ENCODE peak calls at places on chromosomes 5 and 9, in four cellular contexts. G, W, I and A are unnamed samples.

GRCh38 chr9:124858330-124859046 is 3.3 kb downstream of the RPL35 start:
- DNase-seq in I (no peak), G (no peak), W (no peak), A (no peak)

GRCh38 chr5:119896851-119897536 is 267.6 kb downstream of the FAM170A start:
- DNase-seq in W (no peak), I (no peak), G (no peak), A (no peak)

GRCh38 chr9:131650254-131650653 is 89.6 kb downstream of the RAPGEF1 start:
- DNase-seq in W (peak), I (no peak), G (peak), A (peak)

GRCh38 chr9:127065592-127065991 is 56.8 kb downstream of the ANGPTL2 start:
- DNase-seq in G (peak), W (no peak), I (peak), A (peak)

GRCh38 chr5:109981979-109982378 is 292.3 kb downstream of the MAN2A1 start:
- DNase-seq in W (no peak), I (no peak), G (no peak), A (no peak)

GRCh38 chr5:17217421-17218352 is at the start of gene BASP1:
- DNase-seq in I (no peak), G (peak), W (peak), A (peak)

GRCh38 chr9:98501776-98502175 is 207.0 kb downstream of the GABBR2 start:
- DNase-seq in W (no peak), I (no peak), G (no peak), A (no peak)

GRCh38 chr5:178668579-178668978 is 41.7 kb upstream of the CLK4 start:
- DNase-seq in G (no peak), I (no peak), W (no peak), A (no peak)

GRCh38 chr5:91478096-91478495 is 95.0 kb upstream of the ARRDC3 start:
- DNase-seq in W (no peak), I (no peak), G (no peak), A (no peak)

GRCh38 chr5:73825736-73826135 is 199.7 kb downstream of the ARHGEF28 start:
- DNase-seq in W (no peak), I (no peak), G (no peak), A (no peak)

GRCh38 chr9:132439153-132439552 is 29.1 kb downstream of the CFAP77 start:
- DNase-seq in G (no peak), I (no peak), W (no peak), A (no peak)

GRCh38 chr5:53091304-53091703 is 18.3 kb downstream of the MOCS2 start:
- DNase-seq in G (peak), W (no peak), I (peak), A (peak)

GRCh38 chr9:133202688-133203453 is 6.2 kb downstream of the OBP2B start:
- DNase-seq in W (no peak), G (no peak), I (no peak), A (no peak)

GRCh38 chr9:75148551-75148950 is 60.2 kb downstream of the OSTF1 start:
- DNase-seq in I (no peak), W (no peak), G (peak), A (peak)

GRCh38 chr5:122078116-122078865 is at the start of gene LOX:
- DNase-seq in G (peak), I (peak), W (peak), A (peak)

GRCh38 chr5:57408714-57409113 is 73.9 kb downstream of the ACTBL2 start:
- DNase-seq in G (peak), W (no peak), I (peak), A (peak)

GRCh38 chr5:178650214-178650613 is 23.4 kb upstream of the CLK4 start:
- DNase-seq in G (no peak), I (no peak), W (no peak), A (no peak)

GRCh38 chr5:109929371-109929770 is 239.6 kb downstream of the MAN2A1 start:
- DNase-seq in G (no peak), I (no peak), W (no peak), A (no peak)

GRCh38 chr9:121674952-121675351 is 23.5 kb downstream of the DAB2IP start:
- DNase-seq in W (no peak), G (no peak), I (peak), A (peak)

GRCh38 chr5:178324481-178325310 is 92.1 kb upstream of the PHYKPL start:
- DNase-seq in I (no peak), W (no peak), G (no peak), A (no peak)

GRCh38 chr5:134008257-134008749 is 3.5 kb upstream of the VDAC1 start:
- DNase-seq in G (no peak), I (no peak), W (no peak), A (no peak)

GRCh38 chr5:18394154-18394804 is 760.0 kb downstream of the TAF11L14 start:
- DNase-seq in I (peak), W (peak), G (peak), A (peak)

GRCh38 chr5:181100121-181101015 is 30.6 kb downstream of the OR2V1 start:
- DNase-seq in W (no peak), I (peak), G (no peak), A (no peak)

GRCh38 chr5:78287833-78288232 is 6.7 kb downstream of the AP3B1 start:
- DNase-seq in I (peak), G (peak), W (no peak), A (peak)

GRCh38 chr5:95317085-95317484 is 32.2 kb upstream of the MCTP1 start:
- DNase-seq in W (no peak), I (no peak), G (no peak), A (no peak)

GRCh38 chr5:1161108-1161831 is 40.1 kb upstream of the SLC6A19 start:
- DNase-seq in I (peak), W (peak), G (peak), A (no peak)